ENCODE peak calls at places on chromosome 11, in five cellular contexts. O is heart left ventricle, W is IMR-90, R is prostate gland, X is lower lobe of right lung. L is an unnamed sample. For H3K4me1, the result is how much of the 10 kb centered on the place peaks cover.

GRCh38 chr11:115464269-115464668 is 39.9 kb downstream of the CADM1 start:
- DNase-seq in O (no peak), W (peak), X (no peak), R (no peak), L (no peak)

GRCh38 chr11:69883292-69884255 is 64.4 kb upstream of the FGF3 start:
- DNase-seq in X (peak), W (no peak), R (no peak), O (no peak), L (no peak)

GRCh38 chr11:7621554-7621953 is 51.7 kb downstream of the CYB5R2 start:
- DNase-seq in O (no peak), R (no peak), X (no peak), W (no peak), L (no peak)

GRCh38 chr11:96303067-96303466 is 39.9 kb downstream of the MAML2 start:
- DNase-seq in R (no peak), O (no peak), W (peak), X (no peak), L (no peak)

GRCh38 chr11:63670738-63671321 is 346 bp downstream of the ATL3 start:
- DNase-seq in W (no peak), O (peak), R (peak), X (peak), L (no peak)

GRCh38 chr11:91630916-91631673 is 593.5 kb upstream of the FAT3 start:
- DNase-seq in W (no peak), R (no peak), X (no peak), O (no peak), L (no peak)

GRCh38 chr11:7905549-7905948 is 25.5 kb downstream of the OR10A6 start:
- DNase-seq in R (no peak), O (no peak), X (no peak), W (no peak), L (no peak)

GRCh38 chr11:43486141-43486540 is 127.4 kb downstream of the TTC17 start:
- DNase-seq in O (no peak), W (peak), X (no peak), R (no peak), L (no peak)

GRCh38 chr11:125071831-125072209 is 8.7 kb downstream of the SLC37A2 start:
- DNase-seq in W (no peak), O (no peak), R (no peak), X (no peak), L (no peak)

GRCh38 chr11:85712953-85713352 is 27.0 kb upstream of the CCDC89 start:
- DNase-seq in R (no peak), X (no peak), O (no peak), W (no peak), L (no peak)

GRCh38 chr11:36186340-36186739 is 102.9 kb downstream of the COMMD9 start:
- DNase-seq in W (peak), R (peak), O (no peak), X (no peak), L (peak)

GRCh38 chr11:73944085-73944484 is 6.7 kb upstream of the DNAJB13 start:
- DNase-seq in R (no peak), X (no peak), O (no peak), W (no peak), L (no peak)

GRCh38 chr11:131581006-131581405 is 210.6 kb downstream of the NTM start:
- DNase-seq in X (no peak), R (no peak), W (no peak), O (no peak), L (no peak)

GRCh38 chr11:69157822-69158231 is 2.1 kb downstream of the SMIM38 start:
- DNase-seq in R (no peak), W (no peak), X (no peak), O (no peak), L (no peak)

GRCh38 chr11:132901638-132902610 is 630.4 kb downstream of the OPCML start:
- DNase-seq in W (no peak), X (no peak), R (no peak), O (no peak), L (no peak)

GRCh38 chr11:10806206-10806605 is 2.5 kb downstream of the EIF4G2 start:
- DNase-seq in X (no peak), W (no peak), R (no peak), O (no peak), L (no peak)

GRCh38 chr11:70842256-70842655 is 410.1 kb downstream of the SHANK2 start:
- DNase-seq in X (no peak), W (no peak), O (no peak), R (no peak), L (no peak)

GRCh38 chr11:15114501-15115475 is at the start of gene INSC:
- DNase-seq in R (no peak), O (no peak), W (peak), X (no peak), L (no peak)

GRCh38 chr11:8256271-8257002 is 7.2 kb downstream of the LMO1 start:
- DNase-seq in X (peak), R (no peak), O (no peak), W (no peak), L (no peak)

GRCh38 chr11:75078233-75078632 is 18.4 kb downstream of the OR2AT4 start:
- DNase-seq in R (no peak), W (peak), O (no peak), X (no peak), L (no peak)

GRCh38 chr11:20037358-20037757 is 122.9 kb downstream of the DBX1 start:
- DNase-seq in R (no peak), O (no peak), X (no peak), W (no peak), L (no peak)
- H3K4me1 ChIP-seq in R (under half), O (under half), X (under half), W (under half), L (under half)

GRCh38 chr11:831132-831864 is 1.5 kb upstream of the CD151 start:
- DNase-seq in X (no peak), W (peak), O (no peak), R (no peak), L (no peak)
- H3K4me1 ChIP-seq in X (half or more), W (under half), O (half or more), R (under half), L (under half)

GRCh38 chr11:122173074-122173450 is 57.0 kb upstream of the BLID start:
- DNase-seq in R (no peak), W (no peak), O (no peak), X (no peak), L (no peak)

GRCh38 chr11:122172352-122173073 is 56.5 kb upstream of the BLID start:
- DNase-seq in X (no peak), O (no peak), R (no peak), W (peak), L (no peak)

GRCh38 chr11:122168218-122168617 is 52.2 kb upstream of the BLID start:
- DNase-seq in O (no peak), W (no peak), X (no peak), R (no peak), L (no peak)

GRCh38 chr11:122173587-122173986 is 57.6 kb upstream of the BLID start:
- DNase-seq in X (no peak), W (no peak), O (no peak), R (no peak), L (no peak)

GRCh38 chr11:122170815-122171475 is 54.9 kb upstream of the BLID start:
- DNase-seq in R (no peak), O (no peak), X (no peak), W (peak), L (peak)
- H3K4me1 ChIP-seq in R (under half), O (under half), X (under half), W (under half), L (half or more)

DNA sequence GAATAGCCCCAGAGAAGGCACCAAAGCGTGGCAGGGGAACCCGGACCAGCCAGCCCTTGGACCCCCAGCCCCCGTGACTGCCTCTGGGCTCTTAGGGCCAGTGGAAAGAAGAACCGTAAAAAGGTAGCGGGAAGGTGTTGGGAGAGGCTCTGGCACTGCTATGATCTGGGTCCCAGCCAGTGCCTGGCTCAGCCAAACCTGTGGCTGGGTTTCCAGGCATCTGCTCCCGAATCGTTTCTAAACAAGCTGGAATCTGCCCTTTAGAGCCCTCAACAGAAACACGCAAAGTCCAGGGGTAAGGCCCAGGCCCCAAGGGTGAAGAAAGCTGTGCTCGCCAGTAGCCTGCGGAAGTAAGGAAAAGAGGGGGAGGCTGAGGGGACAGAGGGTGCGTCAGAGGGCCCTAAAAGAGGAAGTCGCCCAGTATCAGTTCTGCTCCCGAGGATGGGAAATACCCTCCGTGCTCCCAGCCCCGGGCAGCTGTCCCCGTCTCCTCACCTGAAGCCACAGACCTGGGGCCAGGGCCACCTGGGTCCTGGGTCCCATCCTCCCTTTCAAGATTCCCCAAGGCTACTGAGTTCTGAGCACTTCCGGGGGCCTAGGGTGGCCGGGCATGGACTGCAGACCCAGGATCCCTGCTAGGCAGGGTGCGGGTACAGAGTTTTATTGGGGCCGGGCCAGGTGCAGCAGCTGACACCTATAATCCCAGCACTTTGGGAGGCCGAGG is 24.7 kb downstream of the IL10RA start:
- DNase-seq in R (no peak), W (no peak), O (peak), X (peak), L (no peak)
- H3K4me1 ChIP-seq in R (under half), W (under half), O (under half), X (half or more), L (under half)

DNA sequence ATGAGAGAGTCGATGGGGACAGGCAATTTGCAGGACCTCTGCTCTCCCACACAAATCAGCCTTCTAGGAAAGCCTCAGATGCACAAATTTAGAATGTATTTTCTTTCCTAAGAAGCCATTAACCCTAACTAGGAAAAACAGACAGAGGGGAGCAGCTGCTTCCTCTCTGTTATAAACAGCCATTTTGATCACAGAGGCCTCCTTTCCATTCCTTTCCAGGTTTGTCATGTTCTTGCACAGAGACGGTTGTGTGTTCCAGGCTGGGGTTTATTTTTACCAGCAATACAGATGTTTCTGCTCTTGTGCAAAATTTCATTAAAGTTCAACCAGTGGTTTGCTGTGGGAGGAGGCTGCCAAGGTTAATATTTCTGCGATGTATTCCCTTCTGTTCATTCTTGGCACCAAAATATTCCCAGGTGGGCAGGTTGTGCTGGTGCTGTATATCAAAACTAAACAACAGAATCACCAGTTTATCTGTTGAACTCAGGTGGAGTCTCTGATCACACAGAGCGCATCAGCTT is 90.2 kb downstream of the NAV2 start:
- DNase-seq in R (no peak), X (no peak), W (peak), O (no peak), L (no peak)
- H3K4me1 ChIP-seq in R (under half), X (under half), W (under half), O (under half), L (under half)

GRCh38 chr11:94939346-94939745 is 34.0 kb downstream of the CWC15 start:
- DNase-seq in X (no peak), O (no peak), R (no peak), W (no peak), L (no peak)
- H3K4me1 ChIP-seq in X (under half), O (under half), R (under half), W (under half), L (under half)